ENCODE peak calls at places on chromosomes 13 and 19, in nine cellular contexts. F is lower leg skin; L is left ventricle myocardium superior; C is keratinocyte; K is stimulated activated naive CD8-positive, alpha-beta T cell treated with anti-CD3 and anti-CD28 coated beads, Interleukin-15, Interleukin-2, amounts not matched to agents 100 U/mL and 50 U/mL, for 24 hours; H is NCI-H2029; G is kidney glomerular epithelial cell; W is activated CD4-positive, alpha-beta T cell treated with anti-CD3 and anti-CD28 coated beads, Interleukin-2, amount 50 U/mL, for 48 hours; V is BJ. P is an unnamed sample.

GRCh38 chr13:112895521-112896465 is 73.2 kb upstream of the MCF2L start:
- DNase-seq in F (no peak), L (peak; percentile 21), C (no peak), K (no peak), H (no peak), G (no peak), W (no peak), V (no peak), P (no peak)

GRCh38 chr19:14843587-14843986 is 5.1 kb downstream of the OR7A10 start:
- DNase-seq in F (no peak), L (no peak), C (no peak), K (no peak), H (no peak), G (no peak), W (no peak), V (no peak), P (no peak)

GRCh38 chr19:45428385-45429231 is 4.9 kb upstream of the ERCC1 start:
- DNase-seq in F (no peak), L (peak; percentile 86), C (no peak), K (peak; percentile 51), H (no peak), G (no peak), W (peak; percentile 26), V (no peak), P (peak; percentile 82)

GRCh38 chr13:110537116-110537515 is 24.4 kb downstream of the RAB20 start:
- DNase-seq in F (no peak), L (no peak), C (no peak), K (no peak), H (no peak), G (no peak), W (no peak), V (no peak), P (no peak)

GRCh38 chr13:67134322-67135129 is 95.6 kb downstream of the PCDH9 start:
- DNase-seq in F (no peak), L (no peak), C (no peak), K (no peak), H (no peak), G (no peak), W (no peak), V (no peak), P (peak; percentile 19)

GRCh38 chr13:24168980-24169379 is 8.5 kb downstream of the SPATA13 start:
- DNase-seq in F (no peak), L (no peak), C (no peak), K (no peak), H (no peak), G (no peak), W (no peak), V (no peak), P (peak; percentile 61)

GRCh38 chr13:30006246-30006645 is 155.8 kb upstream of the UBL3 start:
- DNase-seq in F (no peak), L (no peak), C (no peak), K (no peak), H (no peak), G (no peak), W (no peak), V (no peak), P (no peak)

GRCh38 chr19:38647966-38648788 is 728 bp downstream of the ACTN4 start:
- DNase-seq in F (no peak), L (no peak), C (no peak), K (peak; percentile 28), H (no peak), G (no peak), W (no peak), V (no peak), P (no peak)

GRCh38 chr13:110261166-110262081 is 45.5 kb downstream of the COL4A1 start:
- DNase-seq in F (no peak), L (no peak), C (no peak), K (no peak), H (no peak), G (peak; percentile 19), W (no peak), V (no peak), P (peak; percentile 65)

GRCh38 chr13:111484129-111484925 is 163.9 kb downstream of the TEX29 start:
- DNase-seq in F (no peak), L (no peak), C (no peak), K (no peak), H (peak; percentile 59), G (no peak), W (no peak), V (no peak), P (peak; percentile 3)

GRCh38 chr13:113595131-113595530 is 10.6 kb downstream of the TFDP1 start:
- DNase-seq in F (no peak), L (no peak), C (no peak), K (no peak), H (no peak), G (no peak), W (no peak), V (no peak), P (no peak)

GRCh38 chr19:45789035-45789786 is 3.4 kb downstream of the DMWD start:
- DNase-seq in F (no peak), L (no peak), C (no peak), K (no peak), H (no peak), G (no peak), W (no peak), V (no peak), P (no peak)

GRCh38 chr13:33322474-33322827 is 36.9 kb upstream of the STARD13 start:
- DNase-seq in F (no peak), L (peak; percentile 42), C (no peak), K (no peak), H (no peak), G (no peak), W (no peak), V (peak; percentile 41), P (peak; percentile 77)

GRCh38 chr13:31790992-31791391 is 51.7 kb downstream of the RXFP2 start:
- DNase-seq in F (no peak), L (no peak), C (no peak), K (no peak), H (no peak), G (no peak), W (no peak), V (peak; percentile 47), P (peak; percentile 70)

P was measured in myocyte.